ENCODE peak calls at places on chromosomes 3 and 15, in seven cellular contexts. I is GM13977, B is fibroblast of pulmonary artery, A is nephron progenitor cell, T is PC-9, Y is fibroblast of lung, D is K562. L is an unnamed sample.

GRCh38 chr3:31472479-31473390 is 60.0 kb upstream of the STT3B start:
- DNase-seq in I (no peak), B (peak; percentile 26), A (no peak), T (no peak), Y (peak; percentile 88), D (no peak), L (no peak)

GRCh38 chr3:128203171-128203570 is 49.9 kb downstream of the EEFSEC start:
- DNase-seq in I (no peak), B (no peak), A (no peak), T (no peak), Y (no peak), D (no peak), L (no peak)

GRCh38 chr15:69307939-69308338 is 9.2 kb downstream of the PAQR5 start:
- DNase-seq in I (no peak), B (no peak), A (no peak), T (no peak), Y (no peak), D (no peak), L (no peak)

GRCh38 chr15:31267161-31268107 is 59.2 kb upstream of the KLF13 start:
- DNase-seq in I (no peak), B (no peak), A (no peak), T (no peak), Y (no peak), D (no peak), L (no peak)

GRCh38 chr15:38707802-38708671 is 143.4 kb upstream of the RASGRP1 start:
- DNase-seq in I (peak; percentile 45), B (peak; percentile 83), A (peak; percentile 39), T (peak; percentile 43), Y (peak; percentile 50), D (peak; percentile 68), L (peak; percentile 18)

GRCh38 chr3:10985181-10985580 is 7.4 kb upstream of the SLC6A1 start:
- DNase-seq in I (no peak), B (no peak), A (no peak), T (no peak), Y (no peak), D (no peak), L (no peak)

GRCh38 chr3:172515130-172515918 is 7.9 kb downstream of the TNFSF10 start:
- DNase-seq in I (no peak), B (peak; percentile 57), A (no peak), T (no peak), Y (peak; percentile 33), D (no peak), L (no peak)

GRCh38 chr3:8371085-8371551 is 130.5 kb upstream of the LMCD1 start:
- DNase-seq in I (no peak), B (peak; percentile 53), A (no peak), T (no peak), Y (peak; percentile 95), D (no peak), L (no peak)

GRCh38 chr3:10518506-10519150 is 13.2 kb upstream of the ATP2B2 start:
- DNase-seq in I (no peak), B (peak; percentile 5), A (no peak), T (no peak), Y (peak; percentile 93), D (no peak), L (no peak)

GRCh38 chr15:42591238-42591936 is 16.0 kb downstream of the STARD9 start:
- DNase-seq in I (no peak), B (peak; percentile 60), A (no peak), T (no peak), Y (peak; percentile 51), D (peak; percentile 41), L (no peak)

GRCh38 chr3:151282921-151283320 is 4.6 kb upstream of the P2RY14 start:
- DNase-seq in I (peak; percentile 51), B (peak; percentile 82), A (no peak), T (no peak), Y (peak; percentile 49), D (peak; percentile 41), L (no peak)

GRCh38 chr15:26126070-26126469 is 262.9 kb upstream of the ATP10A start:
- DNase-seq in I (no peak), B (no peak), A (no peak), T (no peak), Y (no peak), D (no peak), L (no peak)

GRCh38 chr3:131361464-131362421 is 19.8 kb upstream of the NUDT16 start:
- DNase-seq in I (peak; percentile 60), B (peak; percentile 45), A (peak; percentile 67), T (peak; percentile 99), Y (peak; percentile 58), D (peak; percentile 84), L (peak; percentile 83)

GRCh38 chr3:152356870-152357276 is 88.1 kb downstream of the MBNL1 start:
- DNase-seq in I (no peak), B (no peak), A (no peak), T (no peak), Y (no peak), D (no peak), L (no peak)

GRCh38 chr3:13332740-13333139 is 87.4 kb downstream of the NUP210 start:
- DNase-seq in I (no peak), B (no peak), A (no peak), T (no peak), Y (no peak), D (no peak), L (no peak)

GRCh38 chr3:13325892-13326443 is 94.2 kb downstream of the NUP210 start:
- DNase-seq in I (no peak), B (no peak), A (no peak), T (no peak), Y (no peak), D (no peak), L (no peak)

GRCh38 chr3:13332158-13332557 is 88.0 kb downstream of the NUP210 start:
- DNase-seq in I (peak; percentile 79), B (no peak), A (no peak), T (no peak), Y (no peak), D (no peak), L (no peak)

GRCh38 chr3:13333236-13333897 is 86.8 kb downstream of the NUP210 start:
- DNase-seq in I (no peak), B (no peak), A (no peak), T (no peak), Y (no peak), D (no peak), L (no peak)

DNA sequence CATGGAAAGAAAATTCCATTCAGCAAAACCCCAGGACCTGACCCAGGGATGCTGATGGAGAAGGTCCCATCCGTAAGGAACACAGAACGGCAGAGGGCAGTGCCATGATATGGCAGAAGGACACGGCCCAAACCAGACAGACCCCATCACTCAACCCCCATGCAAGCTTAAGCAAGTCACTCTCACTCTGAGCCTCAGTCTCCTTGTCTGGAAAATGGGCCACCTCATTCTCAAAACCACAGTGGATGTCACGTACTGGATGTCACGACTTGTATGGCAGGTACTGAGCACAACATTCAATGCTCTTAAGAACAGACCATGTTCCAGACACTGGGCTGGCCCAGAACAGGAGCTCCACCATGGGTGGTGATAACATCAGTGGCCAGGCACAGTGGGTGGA is 90.4 kb downstream of the NUP210 start:
- DNase-seq in I (no peak), B (no peak), A (no peak), T (no peak), Y (no peak), D (no peak), L (no peak)
- TF ChIP-seq CTCF in I (no peak), B (no peak), A (no peak), T (no peak), Y (no peak), D (no peak), L (no peak)

GRCh38 chr15:70513818-70514217 is 249.5 kb downstream of the UACA start:
- DNase-seq in I (no peak), B (no peak), A (no peak), T (no peak), Y (no peak), D (no peak), L (no peak)

GRCh38 chr15:70510433-70510832 is 252.9 kb downstream of the UACA start:
- DNase-seq in I (no peak), B (no peak), A (no peak), T (no peak), Y (no peak), D (no peak), L (no peak)

GRCh38 chr15:70514236-70514635 is 249.1 kb downstream of the UACA start:
- DNase-seq in I (no peak), B (no peak), A (no peak), T (no peak), Y (no peak), D (no peak), L (no peak)

GRCh38 chr15:70509282-70510272 is 253.8 kb downstream of the UACA start:
- DNase-seq in I (no peak), B (no peak), A (no peak), T (no peak), Y (no peak), D (no peak), L (no peak)

GRCh38 chr15:70512772-70513362 is 250.5 kb downstream of the UACA start:
- DNase-seq in I (peak; percentile 81), B (peak; percentile 66), A (no peak), T (peak; percentile 43), Y (peak; percentile 43), D (peak; percentile 79), L (no peak)
- TF ChIP-seq CTCF in I (peak; percentile 100), B (peak; percentile 77), A (peak; percentile 37), T (peak; percentile 82), Y (peak; percentile 41), D (peak; percentile 96), L (peak; percentile 55)

GRCh38 chr3:24451461-24452099 is 43.1 kb downstream of the THRB start:
- DNase-seq in I (no peak), B (no peak), A (no peak), T (peak; percentile 37), Y (no peak), D (no peak), L (no peak)
- TF ChIP-seq CTCF in I (no peak), B (no peak), A (no peak), T (no peak), Y (no peak), D (no peak), L (no peak)

DNA sequence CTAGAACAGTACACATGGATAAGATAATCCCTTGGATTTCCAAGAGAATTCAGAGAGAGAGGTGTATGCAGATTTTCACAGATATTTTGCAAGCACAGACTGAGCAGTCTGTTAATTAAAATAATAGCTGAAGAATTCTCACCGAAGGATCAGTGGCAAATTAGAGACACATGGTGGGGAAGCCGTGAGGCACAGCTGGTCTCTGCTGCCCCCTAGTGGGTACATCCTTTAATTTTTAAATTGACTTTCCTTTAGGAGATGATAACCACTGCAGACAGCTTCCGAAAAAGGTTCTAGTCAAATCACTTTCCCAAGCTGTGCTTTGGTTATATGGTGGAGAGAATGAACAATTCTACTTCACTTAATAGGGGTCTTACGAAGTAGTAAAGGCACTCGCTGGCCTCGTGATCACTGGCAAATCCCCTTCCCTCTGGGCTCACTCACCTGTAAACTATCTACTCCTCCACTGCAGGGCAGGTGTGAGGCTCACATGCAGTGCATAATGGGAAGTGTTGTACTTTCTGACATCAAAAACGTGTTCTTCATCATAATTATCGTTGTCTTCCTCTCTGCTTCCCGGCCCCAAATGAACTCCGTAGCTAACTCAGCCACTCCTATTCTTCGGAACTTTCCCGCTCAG is 19.5 kb downstream of the MESD start:
- DNase-seq in I (peak; percentile 57), B (peak; percentile 75), A (peak; percentile 72), T (peak; percentile 59), Y (no peak), D (peak; percentile 66), L (peak; percentile 23)
- TF ChIP-seq CTCF in I (peak; percentile 79), B (peak; percentile 72), A (peak; percentile 92), T (peak; percentile 95), Y (peak; percentile 72), D (peak; percentile 79), L (peak; percentile 91)

GRCh38 chr3:99114565-99115291 is 213.2 kb upstream of the DCBLD2 start:
- DNase-seq in I (no peak), B (peak; percentile 81), A (peak; percentile 24), T (peak; percentile 19), Y (peak; percentile 49), D (no peak), L (no peak)
- TF ChIP-seq CTCF in I (peak; percentile 75), B (peak; percentile 98), A (peak; percentile 66), T (peak; percentile 91), Y (peak; percentile 70), D (peak; percentile 32), L (peak; percentile 63)

L was measured in progenitor cell of endocrine pancreas.